ENCODE peak calls at places on chromosomes 2 and 18, in four cellular contexts. D, B, W and F are unnamed samples.

GRCh38 chr18:23825978-23826405 is 136.7 kb downstream of the LAMA3 start:
- DNase-seq in B (peak; percentile 86), W (no peak), D (no peak), F (no peak)

GRCh38 chr2:38301340-38301968 is 75.6 kb downstream of the ATL2 start:
- DNase-seq in W (no peak), B (no peak), D (no peak), F (no peak)

GRCh38 chr2:119721043-119721442 is 38.7 kb upstream of the PTPN4 start:
- DNase-seq in B (no peak), D (no peak), W (no peak), F (no peak)

GRCh38 chr18:58687871-58688308 is 16.6 kb downstream of the MALT1 start:
- DNase-seq in B (peak; percentile 39), D (peak; percentile 41), W (no peak), F (no peak)

GRCh38 chr2:33292981-33293586 is 183.4 kb upstream of the RASGRP3 start:
- DNase-seq in B (no peak), D (no peak), W (no peak), F (no peak)

GRCh38 chr2:217599906-217600305 is 402.9 kb downstream of the TNS1 start:
- DNase-seq in B (no peak), D (no peak), W (no peak), F (no peak)

GRCh38 chr2:181891966-181892794 is 650 bp downstream of the ITPRID2 start:
- DNase-seq in B (peak; percentile 67), W (peak; percentile 28), D (peak; percentile 35), F (no peak)

GRCh38 chr2:161124186-161124585 is 36.0 kb upstream of the TANK start:
- DNase-seq in D (no peak), B (no peak), W (no peak), F (no peak)

GRCh38 chr2:190359896-190360376 is 16.5 kb downstream of the INPP1 start:
- DNase-seq in W (no peak), D (no peak), B (no peak), F (peak; percentile 50)

GRCh38 chr2:105712166-105712915 is 32.4 kb upstream of the NCK2 start:
- DNase-seq in B (no peak), D (no peak), W (no peak), F (no peak)

GRCh38 chr18:78713064-78713463 is 266.6 kb upstream of the SALL3 start:
- DNase-seq in B (no peak), W (peak; percentile 59), D (no peak), F (no peak)

GRCh38 chr2:29477186-29477585 is 362.0 kb downstream of the CLIP4 start:
- DNase-seq in B (no peak), D (no peak), W (no peak), F (no peak)

GRCh38 chr2:168307379-168307778 is 60.0 kb upstream of the STK39 start:
- DNase-seq in W (no peak), B (no peak), D (no peak), F (no peak)

GRCh38 chr2:168589236-168589635 is 133.2 kb downstream of the CERS6 start:
- DNase-seq in D (no peak), B (no peak), W (no peak), F (no peak)

GRCh38 chr2:66538291-66538690 is 103.4 kb downstream of the MEIS1 start:
- DNase-seq in D (no peak), B (peak; percentile 61), W (no peak), F (no peak)

GRCh38 chr2:65654496-65654895 is 222.1 kb upstream of the SPRED2 start:
- DNase-seq in W (no peak), D (no peak), B (no peak), F (no peak)

GRCh38 chr2:167110345-167110744 is 222.1 kb downstream of the XIRP2 start:
- DNase-seq in B (no peak), W (no peak), D (no peak), F (no peak)